ENCODE peak calls at places on chromosomes 7 and 10, in six cellular contexts. One of them, this sample, is unnamed.

GRCh38 chr7:81433692-81434331 is 336.0 kb downstream of the HGF start:
- DNase-seq in nephron progenitor cell: no peak
- DNase-seq in anterior cingulate cortex: no peak
- DNase-seq in tibial nerve: no peak
- DNase-seq in natural killer cell treated with Interleukin-12 subunit alpha and Interleukin-12 subunit beta and Interleukin-15 and Interleukin-18, amount 100 ng/mL, for 72 hours: no peak
- DNase-seq in memory B cell: no peak
- DNase-seq in this sample: no peak

GRCh38 chr7:23530901-23531793 is 634 bp downstream of the TRA2A start:
- DNase-seq in tibial nerve: peak
- DNase-seq in nephron progenitor cell: peak
- DNase-seq in memory B cell: peak
- DNase-seq in anterior cingulate cortex: peak
- DNase-seq in natural killer cell treated with Interleukin-12 subunit alpha and Interleukin-12 subunit beta and Interleukin-15 and Interleukin-18, amount 100 ng/mL, for 72 hours: peak
- DNase-seq in this sample: peak

GRCh38 chr10:9819756-9820494 is 1197.7 kb upstream of the CELF2 start:
- DNase-seq in anterior cingulate cortex: no peak
- DNase-seq in tibial nerve: no peak
- DNase-seq in nephron progenitor cell: no peak
- DNase-seq in memory B cell: no peak
- DNase-seq in natural killer cell treated with Interleukin-12 subunit alpha and Interleukin-12 subunit beta and Interleukin-15 and Interleukin-18, amount 100 ng/mL, for 72 hours: no peak
- DNase-seq in this sample: no peak

GRCh38 chr10:104937528-104937927 is 296.4 kb downstream of the SORCS3 start:
- DNase-seq in tibial nerve: no peak
- DNase-seq in natural killer cell treated with Interleukin-12 subunit alpha and Interleukin-12 subunit beta and Interleukin-15 and Interleukin-18, amount 100 ng/mL, for 72 hours: no peak
- DNase-seq in nephron progenitor cell: no peak
- DNase-seq in anterior cingulate cortex: no peak
- DNase-seq in memory B cell: no peak
- DNase-seq in this sample: no peak

GRCh38 chr10:32004161-32004591 is 52.0 kb downstream of the KIF5B start:
- DNase-seq in memory B cell: no peak
- DNase-seq in anterior cingulate cortex: no peak
- DNase-seq in natural killer cell treated with Interleukin-12 subunit alpha and Interleukin-12 subunit beta and Interleukin-15 and Interleukin-18, amount 100 ng/mL, for 72 hours: no peak
- DNase-seq in tibial nerve: no peak
- DNase-seq in nephron progenitor cell: no peak
- DNase-seq in this sample: peak

GRCh38 chr7:101066141-101066857 is 19.0 kb upstream of the TRIM56 start:
- DNase-seq in nephron progenitor cell: peak
- DNase-seq in tibial nerve: no peak
- DNase-seq in natural killer cell treated with Interleukin-12 subunit alpha and Interleukin-12 subunit beta and Interleukin-15 and Interleukin-18, amount 100 ng/mL, for 72 hours: no peak
- DNase-seq in anterior cingulate cortex: no peak
- DNase-seq in memory B cell: no peak
- DNase-seq in this sample: peak

GRCh38 chr7:140696679-140697446 is at the start of gene NDUFB2:
- DNase-seq in anterior cingulate cortex: peak
- DNase-seq in memory B cell: peak
- DNase-seq in tibial nerve: peak
- DNase-seq in nephron progenitor cell: peak
- DNase-seq in natural killer cell treated with Interleukin-12 subunit alpha and Interleukin-12 subunit beta and Interleukin-15 and Interleukin-18, amount 100 ng/mL, for 72 hours: peak
- DNase-seq in this sample: peak

GRCh38 chr10:23917251-23917908 is 291.6 kb upstream of the KIAA1217 start:
- DNase-seq in nephron progenitor cell: no peak
- DNase-seq in natural killer cell treated with Interleukin-12 subunit alpha and Interleukin-12 subunit beta and Interleukin-15 and Interleukin-18, amount 100 ng/mL, for 72 hours: no peak
- DNase-seq in tibial nerve: no peak
- DNase-seq in memory B cell: no peak
- DNase-seq in anterior cingulate cortex: no peak
- DNase-seq in this sample: no peak

GRCh38 chr10:47361293-47361692 is 13.1 kb downstream of the RBP3 start:
- DNase-seq in memory B cell: no peak
- DNase-seq in natural killer cell treated with Interleukin-12 subunit alpha and Interleukin-12 subunit beta and Interleukin-15 and Interleukin-18, amount 100 ng/mL, for 72 hours: peak
- DNase-seq in nephron progenitor cell: peak
- DNase-seq in tibial nerve: no peak
- DNase-seq in anterior cingulate cortex: no peak
- DNase-seq in this sample: peak

GRCh38 chr7:121714559-121715303 is 158.2 kb upstream of the PTPRZ1 start:
- DNase-seq in anterior cingulate cortex: no peak
- DNase-seq in tibial nerve: no peak
- DNase-seq in natural killer cell treated with Interleukin-12 subunit alpha and Interleukin-12 subunit beta and Interleukin-15 and Interleukin-18, amount 100 ng/mL, for 72 hours: no peak
- DNase-seq in memory B cell: no peak
- DNase-seq in nephron progenitor cell: no peak
- DNase-seq in this sample: peak

GRCh38 chr10:23065549-23065948 is 29.8 kb upstream of the MSRB2 start:
- DNase-seq in memory B cell: no peak
- DNase-seq in tibial nerve: peak
- DNase-seq in natural killer cell treated with Interleukin-12 subunit alpha and Interleukin-12 subunit beta and Interleukin-15 and Interleukin-18, amount 100 ng/mL, for 72 hours: no peak
- DNase-seq in nephron progenitor cell: no peak
- DNase-seq in anterior cingulate cortex: peak
- DNase-seq in this sample: no peak

GRCh38 chr10:24718031-24718855 is 5.4 kb downstream of the ARHGAP21 start:
- DNase-seq in tibial nerve: no peak
- DNase-seq in natural killer cell treated with Interleukin-12 subunit alpha and Interleukin-12 subunit beta and Interleukin-15 and Interleukin-18, amount 100 ng/mL, for 72 hours: no peak
- DNase-seq in anterior cingulate cortex: no peak
- DNase-seq in nephron progenitor cell: no peak
- DNase-seq in memory B cell: no peak
- DNase-seq in this sample: peak

GRCh38 chr7:82209200-82209599 is 234.4 kb downstream of the CACNA2D1 start:
- DNase-seq in tibial nerve: no peak
- DNase-seq in anterior cingulate cortex: no peak
- DNase-seq in natural killer cell treated with Interleukin-12 subunit alpha and Interleukin-12 subunit beta and Interleukin-15 and Interleukin-18, amount 100 ng/mL, for 72 hours: no peak
- DNase-seq in nephron progenitor cell: no peak
- DNase-seq in memory B cell: no peak
- DNase-seq in this sample: no peak

GRCh38 chr7:155203059-155203881 is 94.4 kb upstream of the INSIG1 start:
- DNase-seq in natural killer cell treated with Interleukin-12 subunit alpha and Interleukin-12 subunit beta and Interleukin-15 and Interleukin-18, amount 100 ng/mL, for 72 hours: peak
- DNase-seq in tibial nerve: no peak
- DNase-seq in anterior cingulate cortex: no peak
- DNase-seq in memory B cell: no peak
- DNase-seq in nephron progenitor cell: no peak
- DNase-seq in this sample: no peak

GRCh38 chr10:75803816-75804576 is 372.6 kb downstream of the LRMDA start:
- DNase-seq in tibial nerve: peak
- DNase-seq in memory B cell: no peak
- DNase-seq in nephron progenitor cell: peak
- DNase-seq in anterior cingulate cortex: no peak
- DNase-seq in natural killer cell treated with Interleukin-12 subunit alpha and Interleukin-12 subunit beta and Interleukin-15 and Interleukin-18, amount 100 ng/mL, for 72 hours: no peak
- DNase-seq in this sample: no peak

GRCh38 chr7:158431941-158432347 is 155.7 kb downstream of the PTPRN2 start:
- DNase-seq in nephron progenitor cell: no peak
- DNase-seq in anterior cingulate cortex: no peak
- DNase-seq in tibial nerve: peak
- DNase-seq in natural killer cell treated with Interleukin-12 subunit alpha and Interleukin-12 subunit beta and Interleukin-15 and Interleukin-18, amount 100 ng/mL, for 72 hours: no peak
- DNase-seq in memory B cell: no peak
- DNase-seq in this sample: no peak

GRCh38 chr7:43844662-43845061 is 24.7 kb downstream of the MRPS24 start:
- DNase-seq in nephron progenitor cell: no peak
- DNase-seq in natural killer cell treated with Interleukin-12 subunit alpha and Interleukin-12 subunit beta and Interleukin-15 and Interleukin-18, amount 100 ng/mL, for 72 hours: no peak
- DNase-seq in anterior cingulate cortex: no peak
- DNase-seq in tibial nerve: no peak
- DNase-seq in memory B cell: no peak
- DNase-seq in this sample: no peak

GRCh38 chr10:5461201-5461585 is 38.2 kb downstream of the CALML5 start:
- DNase-seq in tibial nerve: peak
- DNase-seq in anterior cingulate cortex: no peak
- DNase-seq in nephron progenitor cell: peak
- DNase-seq in memory B cell: no peak
- DNase-seq in natural killer cell treated with Interleukin-12 subunit alpha and Interleukin-12 subunit beta and Interleukin-15 and Interleukin-18, amount 100 ng/mL, for 72 hours: no peak
- DNase-seq in this sample: no peak

GRCh38 chr7:30842542-30843451 is 68.9 kb upstream of the AQP1 start:
- DNase-seq in nephron progenitor cell: no peak
- DNase-seq in memory B cell: no peak
- DNase-seq in natural killer cell treated with Interleukin-12 subunit alpha and Interleukin-12 subunit beta and Interleukin-15 and Interleukin-18, amount 100 ng/mL, for 72 hours: no peak
- DNase-seq in anterior cingulate cortex: no peak
- DNase-seq in tibial nerve: no peak
- DNase-seq in this sample: no peak

GRCh38 chr7:103983201-103983977 is 6.1 kb downstream of the RELN start:
- DNase-seq in memory B cell: no peak
- DNase-seq in anterior cingulate cortex: no peak
- DNase-seq in nephron progenitor cell: no peak
- DNase-seq in tibial nerve: no peak
- DNase-seq in natural killer cell treated with Interleukin-12 subunit alpha and Interleukin-12 subunit beta and Interleukin-15 and Interleukin-18, amount 100 ng/mL, for 72 hours: no peak
- DNase-seq in this sample: no peak

GRCh38 chr10:5944389-5945202 is 32.7 kb downstream of the IL15RA start:
- DNase-seq in anterior cingulate cortex: peak
- DNase-seq in memory B cell: no peak
- DNase-seq in natural killer cell treated with Interleukin-12 subunit alpha and Interleukin-12 subunit beta and Interleukin-15 and Interleukin-18, amount 100 ng/mL, for 72 hours: peak
- DNase-seq in nephron progenitor cell: no peak
- DNase-seq in tibial nerve: peak
- DNase-seq in this sample: no peak

GRCh38 chr7:105916603-105917002 is 40.2 kb upstream of the ATXN7L1 start:
- DNase-seq in anterior cingulate cortex: no peak
- DNase-seq in tibial nerve: no peak
- DNase-seq in natural killer cell treated with Interleukin-12 subunit alpha and Interleukin-12 subunit beta and Interleukin-15 and Interleukin-18, amount 100 ng/mL, for 72 hours: no peak
- DNase-seq in nephron progenitor cell: no peak
- DNase-seq in memory B cell: no peak
- DNase-seq in this sample: no peak

GRCh38 chr10:43318456-43318855 is 51.6 kb upstream of the RASGEF1A start:
- DNase-seq in natural killer cell treated with Interleukin-12 subunit alpha and Interleukin-12 subunit beta and Interleukin-15 and Interleukin-18, amount 100 ng/mL, for 72 hours: no peak
- DNase-seq in tibial nerve: no peak
- DNase-seq in memory B cell: no peak
- DNase-seq in nephron progenitor cell: no peak
- DNase-seq in anterior cingulate cortex: no peak
- DNase-seq in this sample: no peak